ENCODE peak calls at places on chromosome 4, in six cellular contexts. M, T, B, G, F and W are unnamed samples. For H3K9me3, the result is how much of the 10 kb centered on the place peaks cover.

GRCh38 chr4:118826723-118827444 is 9.0 kb downstream of the SEC24D start:
- DNase-seq in M (no peak), T (no peak), B (peak), G (no peak), F (peak), W (no peak)

GRCh38 chr4:10083861-10084641 is 32.5 kb downstream of the WDR1 start:
- DNase-seq in M (no peak), T (no peak), B (no peak), G (no peak), F (no peak), W (no peak)

GRCh38 chr4:1523033-1523432 is 116.8 kb upstream of the NKX1-1 start:
- DNase-seq in M (no peak), T (no peak), B (no peak), G (no peak), F (no peak), W (no peak)

GRCh38 chr4:140154572-140154891 is 548 bp upstream of the MAML3 start:
- DNase-seq in M (no peak), T (no peak), B (no peak), G (no peak), F (no peak), W (no peak)

GRCh38 chr4:126136922-126137781 is 822.4 kb downstream of the FAT4 start:
- DNase-seq in M (no peak), T (no peak), B (no peak), G (no peak), F (no peak), W (no peak)

GRCh38 chr4:176319237-176319703 is 496 bp upstream of the SPCS3 start:
- DNase-seq in M (no peak), T (no peak), B (no peak), G (no peak), F (no peak), W (peak)

GRCh38 chr4:145755802-145756201 is 75.9 kb downstream of the C4orf51 start:
- DNase-seq in M (no peak), T (no peak), B (no peak), G (no peak), F (no peak), W (no peak)

GRCh38 chr4:57039345-57039744 is 60.6 kb downstream of the POLR2B start:
- DNase-seq in M (no peak), T (no peak), B (no peak), G (no peak), F (no peak), W (no peak)

GRCh38 chr4:149176019-149176418 is 639.6 kb downstream of the IQCM start:
- DNase-seq in M (no peak), T (no peak), B (peak), G (no peak), F (no peak), W (no peak)

GRCh38 chr4:111556141-111556781 is 589.0 kb upstream of the FAM241A start:
- DNase-seq in M (no peak), T (no peak), B (no peak), G (no peak), F (no peak), W (no peak)

GRCh38 chr4:185290656-185291055 is 81.3 kb downstream of the SNX25 start:
- DNase-seq in M (no peak), T (no peak), B (no peak), G (no peak), F (no peak), W (no peak)

GRCh38 chr4:173046818-173047217 is 121.8 kb upstream of the GALNT7 start:
- DNase-seq in M (no peak), T (no peak), B (no peak), G (no peak), F (no peak), W (no peak)

GRCh38 chr4:135694066-135694465 is 1492.5 kb upstream of the PABPC4L start:
- DNase-seq in M (no peak), T (no peak), B (no peak), G (no peak), F (no peak), W (no peak)

GRCh38 chr4:94802091-94802490 is 44.3 kb downstream of the BMPR1B start:
- DNase-seq in M (no peak), T (no peak), B (no peak), G (no peak), F (no peak), W (no peak)

GRCh38 chr4:108166441-108167315 is 2.1 kb downstream of the LEF1 start:
- DNase-seq in M (no peak), T (no peak), B (peak), G (no peak), F (peak), W (no peak)

GRCh38 chr4:168723020-168723419 is 226.2 kb downstream of the PALLD start:
- DNase-seq in M (no peak), T (no peak), B (no peak), G (no peak), F (no peak), W (no peak)

GRCh38 chr4:145486603-145487002 is 5.0 kb downstream of the SMAD1 start:
- DNase-seq in M (no peak), T (no peak), B (no peak), G (no peak), F (no peak), W (no peak)

GRCh38 chr4:75948822-75949444 is 8.1 kb upstream of the NAAA start:
- DNase-seq in M (no peak), T (no peak), B (no peak), G (no peak), F (no peak), W (no peak)

GRCh38 chr4:152534541-152535231 is 1.2 kb downstream of the FBXW7 start:
- DNase-seq in M (no peak), T (no peak), B (no peak), G (no peak), F (peak), W (no peak)

GRCh38 chr4:159881158-159881557 is 778.3 kb downstream of the RAPGEF2 start:
- DNase-seq in M (no peak), T (no peak), B (no peak), G (no peak), F (no peak), W (no peak)

GRCh38 chr4:94159790-94160189 is 47.9 kb upstream of the SMARCAD1 start:
- DNase-seq in M (no peak), T (no peak), B (no peak), G (no peak), F (no peak), W (no peak)

GRCh38 chr4:170306208-170306607 is 216.5 kb upstream of the AADAT start:
- DNase-seq in M (no peak), T (no peak), B (no peak), G (no peak), F (no peak), W (no peak)

GRCh38 chr4:168630445-168631187 is 133.8 kb downstream of the PALLD start:
- DNase-seq in M (no peak), T (no peak), B (no peak), G (no peak), F (no peak), W (no peak)

GRCh38 chr4:1413221-1413663 is 7.0 kb upstream of the NKX1-1 start:
- DNase-seq in M (no peak), T (no peak), B (no peak), G (no peak), F (peak), W (no peak)

GRCh38 chr4:57159866-57160265 is 49.7 kb upstream of the IGFBP7 start:
- DNase-seq in M (no peak), T (no peak), B (no peak), G (no peak), F (no peak), W (no peak)

GRCh38 chr4:148412460-148412859 is 29.8 kb downstream of the NR3C2 start:
- DNase-seq in M (no peak), T (no peak), B (no peak), G (no peak), F (no peak), W (no peak)

GRCh38 chr4:76799139-76799538 is 98.8 kb downstream of the SOWAHB start:
- DNase-seq in M (no peak), T (no peak), B (no peak), G (no peak), F (no peak), W (no peak)

GRCh38 chr4:15344041-15344440 is 83.8 kb upstream of the C1QTNF7 start:
- DNase-seq in M (no peak), T (no peak), B (no peak), G (no peak), F (no peak), W (no peak)

GRCh38 chr4:166816901-166817300 is 417.4 kb downstream of the SPOCK3 start:
- DNase-seq in M (peak), T (no peak), B (no peak), G (no peak), F (no peak), W (no peak)

GRCh38 chr4:117481742-117482141 is 396.4 kb upstream of the TRAM1L1 start:
- DNase-seq in M (no peak), T (no peak), B (no peak), G (no peak), F (no peak), W (no peak)

GRCh38 chr4:126223784-126224407 is 909.1 kb downstream of the FAT4 start:
- DNase-seq in M (peak), T (no peak), B (peak), G (no peak), F (peak), W (no peak)

GRCh38 chr4:88938138-88938537 is 118.8 kb downstream of the FAM13A start:
- DNase-seq in M (no peak), T (no peak), B (no peak), G (no peak), F (no peak), W (no peak)

GRCh38 chr4:88158360-88159136 is at the start of gene ABCG2:
- DNase-seq in M (no peak), T (no peak), B (peak), G (peak), F (peak), W (peak)

GRCh38 chr4:105304085-105304484 is 157.4 kb downstream of the TET2 start:
- DNase-seq in M (no peak), T (no peak), B (no peak), G (no peak), F (no peak), W (no peak)
- H3K9me3 ChIP-seq in M (under half), T (under half), B (under half), G (under half), F (under half), W (under half)

GRCh38 chr4:27711041-27711440 is 850.4 kb downstream of the STIM2 start:
- DNase-seq in M (no peak), T (no peak), B (no peak), G (no peak), F (no peak), W (no peak)

GRCh38 chr4:27716693-27717505 is 856.3 kb downstream of the STIM2 start:
- DNase-seq in M (no peak), T (no peak), B (no peak), G (no peak), F (no peak), W (no peak)

GRCh38 chr4:27714073-27714472 is 853.4 kb downstream of the STIM2 start:
- DNase-seq in M (no peak), T (no peak), B (no peak), G (no peak), F (no peak), W (no peak)
- TF ChIP-seq YY1 in M (no peak), T (no peak), B (no peak), G (no peak), F (no peak), W (no peak)

GRCh38 chr4:124111411-124111810 is 601.1 kb downstream of the ANKRD50 start:
- DNase-seq in M (no peak), T (no peak), B (no peak), G (no peak), F (no peak), W (no peak)

DNA sequence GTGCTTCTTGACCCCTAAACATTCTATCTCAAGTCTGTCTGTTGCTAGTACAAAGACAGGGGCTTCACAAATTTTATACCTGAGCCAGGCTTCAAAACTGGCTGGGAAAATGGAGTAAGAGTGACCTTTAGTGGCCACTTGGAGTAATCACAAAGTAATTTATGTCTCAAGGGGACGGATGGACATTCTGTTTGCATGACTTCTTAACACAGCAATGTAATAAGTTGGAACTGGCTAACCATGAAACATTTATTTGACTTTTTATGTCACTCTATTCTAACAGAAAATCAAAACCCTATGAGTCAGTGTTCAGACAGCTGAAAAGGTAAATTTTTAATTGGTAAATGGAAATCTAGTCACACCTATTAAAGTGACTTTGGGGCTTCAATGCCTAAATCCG is 600.6 kb downstream of the ANKRD50 start:
- DNase-seq in M (peak), T (no peak), B (peak), G (peak), F (peak), W (peak)
- TF ChIP-seq ZNF274 in M (no peak), T (no peak), B (no peak), G (no peak), F (no peak), W (no peak)

GRCh38 chr4:3114377-3114776 is 39.9 kb downstream of the HTT start:
- DNase-seq in M (no peak), T (no peak), B (no peak), G (no peak), F (no peak), W (no peak)

GRCh38 chr4:3116955-3117354 is 42.5 kb downstream of the HTT start:
- DNase-seq in M (no peak), T (no peak), B (no peak), G (no peak), F (no peak), W (no peak)

GRCh38 chr4:3118281-3118680 is 43.8 kb downstream of the HTT start:
- DNase-seq in M (no peak), T (no peak), B (no peak), G (no peak), F (no peak), W (no peak)

GRCh38 chr4:3112979-3113469 is 38.5 kb downstream of the HTT start:
- DNase-seq in M (no peak), T (no peak), B (peak), G (no peak), F (no peak), W (no peak)

DNA sequence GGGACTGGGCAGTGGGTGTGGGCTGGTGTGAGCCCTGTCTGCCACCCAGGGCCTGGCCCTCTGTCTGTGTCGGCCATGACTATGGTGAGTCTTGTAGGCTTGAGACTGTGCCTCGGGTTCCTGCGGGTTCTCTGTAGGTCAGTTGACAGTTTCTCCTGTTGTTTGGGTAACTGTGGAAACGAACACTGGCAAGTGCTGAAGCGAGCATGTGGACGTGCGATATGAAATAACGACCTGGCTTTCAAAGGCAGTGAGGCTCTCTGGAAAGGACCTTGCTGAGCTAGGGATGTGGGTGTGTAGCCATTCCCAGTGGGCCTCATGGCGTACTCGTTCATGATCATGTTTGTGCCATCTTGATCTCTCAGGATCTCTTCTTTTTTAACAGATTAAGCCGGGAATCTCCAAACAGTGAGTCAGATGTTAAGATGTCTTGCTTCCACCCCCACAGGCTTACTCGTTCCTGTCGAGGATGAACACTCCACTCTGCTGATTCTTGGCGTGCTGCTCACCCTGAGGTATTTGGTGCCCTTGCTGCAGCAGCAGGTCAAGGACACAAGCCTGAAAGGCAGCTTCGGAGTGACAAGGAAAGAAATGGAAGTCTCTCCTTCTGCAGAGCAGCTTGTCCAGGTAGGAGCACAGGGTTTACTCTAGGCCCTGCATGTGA is 41.3 kb downstream of the HTT start:
- DNase-seq in M (no peak), T (no peak), B (no peak), G (no peak), F (no peak), W (no peak)
- H3K9me3 ChIP-seq in M (under half), T (under half), B (under half), G (under half), F (under half), W (under half)

DNA sequence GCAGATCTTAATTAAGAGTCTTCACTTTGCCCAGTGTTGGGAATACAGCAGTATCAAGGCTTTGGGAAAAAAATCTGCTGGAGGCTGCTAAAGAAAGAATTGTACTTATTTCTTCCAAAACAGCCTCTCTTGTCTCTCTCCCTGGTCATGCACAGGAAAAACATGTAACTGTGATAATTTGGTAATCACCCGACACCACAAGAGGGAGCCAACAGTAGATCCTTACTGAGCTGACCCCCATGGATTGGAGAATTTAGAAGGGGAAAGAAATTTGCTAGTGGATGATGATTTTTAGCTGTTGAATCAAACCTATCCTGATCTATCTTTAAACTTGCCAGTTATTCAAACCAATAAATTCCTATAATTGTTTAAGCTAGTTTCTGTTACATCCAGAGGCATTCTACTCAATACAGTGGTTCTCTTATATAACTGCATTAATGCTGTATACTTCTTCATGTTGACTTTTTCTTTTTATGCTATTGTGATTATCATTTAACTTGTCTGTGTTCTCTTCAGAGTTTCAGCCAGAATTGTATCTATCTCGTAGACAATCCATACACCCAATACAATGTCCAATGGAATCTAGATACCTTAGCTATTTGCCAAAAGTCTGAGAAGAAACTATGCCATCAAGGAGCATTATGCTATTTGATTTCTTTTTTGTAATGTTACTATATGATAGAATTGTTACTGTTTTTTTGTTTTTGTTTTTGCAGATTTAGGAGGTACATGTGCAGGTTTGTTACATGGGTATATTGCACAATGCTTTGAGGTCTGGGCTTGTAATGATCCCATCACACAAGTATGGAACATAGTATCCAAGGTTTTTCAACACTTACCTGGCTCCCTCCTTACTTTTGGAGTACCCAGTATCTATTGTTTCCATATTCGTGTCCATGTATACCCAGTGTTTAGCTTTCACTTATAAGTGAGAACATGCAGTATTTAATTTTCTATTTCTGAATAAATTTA is 31.3 kb upstream of the ARHGEF38 start:
- DNase-seq in M (peak), T (peak), B (peak), G (no peak), F (peak), W (peak)
- TF ChIP-seq YY1 in M (no peak), T (peak), B (no peak), G (no peak), F (no peak), W (no peak)

DNA sequence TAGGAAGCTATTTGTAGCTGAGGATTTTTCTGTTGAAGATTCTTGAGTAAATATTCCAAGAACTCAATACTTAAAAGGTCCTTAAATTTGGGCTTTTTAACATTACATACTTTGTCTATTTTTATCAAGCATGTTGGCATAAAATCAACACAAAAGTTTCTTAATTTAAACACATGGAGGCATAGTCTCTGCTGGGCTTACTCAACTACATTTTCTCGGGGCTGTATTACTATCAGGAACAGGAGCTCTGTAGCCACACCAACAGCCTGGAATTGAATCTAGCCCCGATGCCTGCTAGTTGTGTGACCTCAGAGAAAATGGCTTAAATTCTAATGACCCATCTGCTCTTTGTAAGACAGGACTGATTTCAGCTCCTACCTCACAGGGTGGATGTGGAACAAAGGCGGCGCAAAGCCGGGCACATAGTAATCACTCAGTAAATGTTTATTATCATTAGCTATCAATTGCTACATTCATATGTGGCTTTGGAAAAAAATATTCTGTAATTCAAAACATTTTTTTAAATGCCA is 207.0 kb downstream of the NSUN7 start:
- DNase-seq in M (no peak), T (no peak), B (no peak), G (no peak), F (no peak), W (no peak)
- TF ChIP-seq ZNF274 in M (no peak), T (no peak), B (no peak), G (no peak), F (no peak), W (no peak)

GRCh38 chr4:4782969-4783368 is 76.5 kb upstream of the MSX1 start:
- DNase-seq in M (no peak), T (no peak), B (no peak), G (no peak), F (no peak), W (no peak)
- H3K9me3 ChIP-seq in M (under half), T (under half), B (under half), G (under half), F (under half), W (under half)

DNA sequence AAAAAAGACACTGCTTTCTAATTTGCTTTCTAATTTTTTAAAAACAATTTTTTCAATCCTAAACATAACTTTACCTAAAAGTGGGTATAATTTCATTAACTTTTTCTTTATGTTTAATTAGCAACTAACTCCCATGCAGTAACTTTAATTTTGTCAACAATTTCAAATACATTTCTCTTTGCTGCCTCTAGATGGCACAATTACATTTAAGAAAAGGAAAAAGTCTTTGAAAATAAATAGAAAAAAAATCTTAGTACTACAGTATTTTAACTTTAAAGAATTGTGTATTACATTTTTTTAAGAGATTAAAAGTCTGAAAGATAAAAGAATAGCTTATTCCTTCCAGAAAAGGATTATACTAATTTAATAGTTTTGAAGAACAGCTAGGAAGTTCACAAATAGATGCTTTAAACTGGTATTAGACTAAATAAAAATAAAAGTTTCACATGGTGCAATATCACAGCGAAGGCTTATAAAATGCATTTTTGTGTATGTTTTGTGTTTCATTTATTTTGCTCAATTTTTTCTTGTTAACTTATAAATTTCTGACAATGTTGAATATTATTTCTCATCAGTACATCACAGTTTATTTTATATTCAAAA is 105.1 kb downstream of the ADGRA3 start:
- DNase-seq in M (no peak), T (no peak), B (peak), G (no peak), F (no peak), W (no peak)
- TF ChIP-seq YY1 in M (no peak), T (no peak), B (no peak), G (no peak), F (no peak), W (no peak)

GRCh38 chr4:24230955-24231354 is 341.1 kb upstream of the PPARGC1A start:
- DNase-seq in M (no peak), T (no peak), B (no peak), G (no peak), F (no peak), W (no peak)
- TF ChIP-seq ZNF274 in M (no peak), T (no peak), B (no peak), G (no peak), F (no peak), W (no peak)